ENCODE peak calls at places on chromosomes 4 and X, in seven cellular contexts. Y is heart left ventricle, C is fibroblast of pulmonary artery, W is psoas muscle, L is AG10803, T is choroid plexus epithelial cell, Q is astrocyte of the spinal cord. Z is an unnamed sample.

GRCh38 chr4:9762823-9763475 is 18.5 kb upstream of the DRD5 start:
- DNase-seq in Y (peak; percentile 46), C (peak; percentile 88), W (no peak), L (peak; percentile 76), T (peak; percentile 93), Q (peak; percentile 15), Z (peak; percentile 87)

GRCh38 chr4:128862608-128863313 is 53.3 kb downstream of the JADE1 start:
- DNase-seq in Y (no peak), C (no peak), W (no peak), L (no peak), T (peak; percentile 23), Q (no peak), Z (peak; percentile 33)

GRCh38 chr4:80788798-80789197 is 241.7 kb upstream of the BMP3 start:
- DNase-seq in Y (no peak), C (peak; percentile 10), W (no peak), L (no peak), T (peak; percentile 52), Q (peak; percentile 47), Z (peak; percentile 8)

GRCh38 chr4:39308576-39308975 is 57.6 kb downstream of the RFC1 start:
- DNase-seq in Y (no peak), C (no peak), W (no peak), L (peak; percentile 5), T (no peak), Q (no peak), Z (peak; percentile 8)

GRCh38 chr4:16591867-16592266 is 306.6 kb downstream of the LDB2 start:
- DNase-seq in Y (peak; percentile 47), C (peak; percentile 66), W (no peak), L (no peak), T (peak; percentile 81), Q (no peak), Z (peak; percentile 9)

GRCh38 chr4:110518889-110519490 is 43.0 kb downstream of the ENPEP start:
- DNase-seq in Y (no peak), C (peak; percentile 42), W (no peak), L (peak; percentile 20), T (peak; percentile 55), Q (peak; percentile 33), Z (peak; percentile 46)

GRCh38 chr4:2095236-2096072 is 36.3 kb downstream of the NAT8L start:
- DNase-seq in Y (no peak), C (no peak), W (no peak), L (no peak), T (no peak), Q (peak; percentile 8), Z (peak; percentile 2)

GRCh38 chr4:11073621-11074051 is 355.1 kb downstream of the HS3ST1 start:
- DNase-seq in Y (peak; percentile 73), C (peak; percentile 95), W (peak; percentile 68), L (peak; percentile 9), T (peak; percentile 45), Q (peak; percentile 96), Z (peak; percentile 65)

GRCh38 chrX:111435469-111435868 is 23.5 kb upstream of the DCX start:
- DNase-seq in Y (no peak), C (no peak), W (no peak), L (no peak), T (no peak), Q (no peak), Z (no peak)

GRCh38 chr4:13907255-13907751 is 279.8 kb upstream of the BOD1L1 start:
- DNase-seq in Y (no peak), C (peak; percentile 96), W (no peak), L (peak; percentile 97), T (peak; percentile 98), Q (peak; percentile 98), Z (peak; percentile 93)

GRCh38 chr4:173243321-173243720 is 74.7 kb downstream of the GALNT7 start:
- DNase-seq in Y (no peak), C (peak; percentile 55), W (no peak), L (peak; percentile 25), T (peak; percentile 89), Q (peak; percentile 64), Z (peak; percentile 33)

GRCh38 chr4:88204882-88205281 is 46.4 kb upstream of the ABCG2 start:
- DNase-seq in Y (no peak), C (peak; percentile 28), W (no peak), L (no peak), T (no peak), Q (no peak), Z (no peak)

GRCh38 chr4:167903291-167903721 is 189.0 kb upstream of the ANXA10 start:
- DNase-seq in Y (no peak), C (peak; percentile 61), W (no peak), L (peak; percentile 3), T (peak; percentile 55), Q (peak; percentile 69), Z (peak; percentile 43)

GRCh38 chr4:55927776-55928437 is 20.8 kb upstream of the CEP135 start:
- DNase-seq in Y (no peak), C (no peak), W (no peak), L (no peak), T (peak; percentile 22), Q (no peak), Z (peak; percentile 25)

GRCh38 chr4:152246659-152247058 is 289.2 kb downstream of the FBXW7 start:
- DNase-seq in Y (no peak), C (no peak), W (no peak), L (no peak), T (no peak), Q (no peak), Z (no peak)

GRCh38 chrX:83022020-83022419 is 486.1 kb upstream of the POU3F4 start:
- DNase-seq in Y (no peak), C (no peak), W (no peak), L (no peak), T (peak; percentile 3), Q (no peak), Z (no peak)

GRCh38 chr4:125938541-125938940 is 623.8 kb downstream of the FAT4 start:
- DNase-seq in Y (no peak), C (peak; percentile 7), W (no peak), L (peak; percentile 75), T (no peak), Q (no peak), Z (peak; percentile 0)

GRCh38 chr4:123405212-123405856 is 8.7 kb downstream of the SPRY1 start:
- DNase-seq in Y (no peak), C (peak; percentile 46), W (no peak), L (no peak), T (no peak), Q (no peak), Z (peak; percentile 62)

GRCh38 chr4:120750152-120750525 is 172.4 kb downstream of the PRDM5 start:
- DNase-seq in Y (no peak), C (no peak), W (no peak), L (no peak), T (no peak), Q (no peak), Z (no peak)

GRCh38 chr4:140600408-140600807 is 31.6 kb upstream of the UCP1 start:
- DNase-seq in Y (no peak), C (no peak), W (no peak), L (no peak), T (no peak), Q (no peak), Z (no peak)

GRCh38 chr4:140607852-140608251 is 39.1 kb upstream of the UCP1 start:
- DNase-seq in Y (no peak), C (no peak), W (no peak), L (no peak), T (peak; percentile 2), Q (no peak), Z (no peak)

GRCh38 chr4:140602714-140603113 is 34.0 kb upstream of the UCP1 start:
- DNase-seq in Y (no peak), C (no peak), W (no peak), L (no peak), T (no peak), Q (no peak), Z (no peak)

GRCh38 chr4:140603286-140603685 is 34.5 kb upstream of the UCP1 start:
- DNase-seq in Y (peak; percentile 56), C (peak; percentile 17), W (no peak), L (no peak), T (no peak), Q (no peak), Z (no peak)

GRCh38 chr4:140604544-140604943 is 35.8 kb upstream of the UCP1 start:
- DNase-seq in Y (no peak), C (no peak), W (no peak), L (no peak), T (no peak), Q (no peak), Z (no peak)
- TF ChIP-seq CTCF in Y (no peak), C (no peak), W (no peak), L (no peak), T (no peak), Q (no peak), Z (no peak)

DNA sequence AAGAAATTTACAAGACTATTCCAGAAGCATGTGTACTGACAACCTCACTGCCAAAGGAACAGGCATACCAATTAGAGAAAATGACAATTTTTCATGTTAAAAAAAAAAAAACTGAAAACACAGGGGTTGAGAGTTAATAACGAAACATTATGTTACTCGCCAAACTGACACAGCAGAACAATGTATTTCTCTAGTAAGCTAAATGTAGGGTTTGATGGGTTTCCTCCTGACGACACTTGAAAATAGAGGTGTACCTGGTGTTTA is 643 bp upstream of the USO1 start:
- DNase-seq in Y (no peak), C (no peak), W (no peak), L (no peak), T (no peak), Q (no peak), Z (no peak)
- H3K4me3 ChIP-seq in Y (peak overlapping the region; percentile 93), C (peak overlapping the region; percentile 97), W (peak overlapping the region; percentile 92), L (peak overlapping the region; percentile 100), T (peak overlapping the region; percentile 100), Q (peak overlapping the region; percentile 100), Z (peak overlapping the region; percentile 78)

GRCh38 chrX:48606091-48606490 is 8.8 kb downstream of the WDR13 start:
- DNase-seq in Y (no peak), C (no peak), W (no peak), L (no peak), T (no peak), Q (no peak), Z (no peak)
- TF ChIP-seq CTCF in Y (no peak), C (no peak), W (no peak), L (no peak), T (peak; percentile 29), Q (peak; percentile 4), Z (peak; percentile 32)

GRCh38 chr4:1061372-1061700 is 49.9 kb downstream of the FGFRL1 start:
- DNase-seq in Y (no peak), C (no peak), W (no peak), L (no peak), T (no peak), Q (no peak), Z (no peak)
- H3K4me3 ChIP-seq in Y (no peak overlapping the region), C (no peak overlapping the region), W (no peak overlapping the region), L (no peak overlapping the region), T (no peak overlapping the region), Q (no peak overlapping the region), Z (no peak overlapping the region)

DNA sequence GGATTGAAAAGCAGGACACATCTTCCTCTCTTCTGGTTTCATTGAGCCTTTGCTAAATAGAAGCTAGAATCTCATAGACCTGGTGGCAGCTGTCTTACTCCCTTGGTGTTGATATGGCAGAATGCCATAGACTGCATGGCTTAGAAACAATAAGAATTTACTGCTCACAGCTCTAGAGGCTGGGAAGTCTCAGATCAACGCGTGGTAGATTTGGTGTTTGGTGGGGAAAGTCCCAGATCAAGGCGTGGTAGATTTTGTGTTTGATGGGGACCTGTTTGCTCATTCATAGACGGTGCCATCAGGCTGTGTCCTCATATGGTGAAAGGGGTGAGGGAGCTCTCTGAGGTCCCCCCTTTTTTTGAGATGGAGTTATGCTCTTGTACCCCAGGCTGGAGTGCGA is 57.6 kb upstream of the PPP2R3B start:
- DNase-seq in Y (no peak), C (no peak), W (peak; percentile 8), L (no peak), T (no peak), Q (no peak), Z (no peak)
- TF ChIP-seq CTCF in Y (no peak), C (no peak), W (no peak), L (no peak), T (no peak), Q (no peak), Z (no peak)

GRCh38 chr4:70915048-70915815 is 13.1 kb downstream of the MOB1B start:
- DNase-seq in Y (no peak), C (peak; percentile 23), W (no peak), L (peak; percentile 17), T (peak; percentile 46), Q (peak; percentile 51), Z (no peak)
- H3K4me3 ChIP-seq in Y (no peak overlapping the region), C (peak overlapping the region; percentile 9), W (no peak overlapping the region), L (no peak overlapping the region), T (no peak overlapping the region), Q (no peak overlapping the region), Z (no peak overlapping the region)